ENCODE peak calls at places on chromosomes 16 and 17, in ten cellular contexts. One of them, this sample, is unnamed.

GRCh38 chr17:38871992-38872605 is 2.2 kb downstream of the LASP1 start:
- DNase-seq in RPMI8226: no peak
- DNase-seq in HT1080: no peak
- DNase-seq in activated naive CD4-positive, alpha-beta T cell: no peak
- DNase-seq in RCC 7860: no peak
- DNase-seq in skeletal muscle cell: no peak
- DNase-seq in activated T-cell treated with anti-CD3 and anti-CD28 coated beads for 1 hour: no peak
- DNase-seq in activated CD8-positive, alpha-beta T cell treated with anti-CD3 and anti-CD28 coated beads, Interleukin-2, amount 10 ng/mL, durations not matched to agents 7 days and 5 days: no peak
- DNase-seq in islet precursor cell: no peak
- DNase-seq in smooth muscle cell of the brain vasculature: no peak
- DNase-seq in this sample: no peak

GRCh38 chr17:80116923-80117380 is 15.6 kb downstream of the GAA start:
- DNase-seq in RPMI8226: no peak
- DNase-seq in HT1080: no peak
- DNase-seq in activated naive CD4-positive, alpha-beta T cell: no peak
- DNase-seq in RCC 7860: no peak
- DNase-seq in skeletal muscle cell: no peak
- DNase-seq in activated T-cell treated with anti-CD3 and anti-CD28 coated beads for 1 hour: no peak
- DNase-seq in activated CD8-positive, alpha-beta T cell treated with anti-CD3 and anti-CD28 coated beads, Interleukin-2, amount 10 ng/mL, durations not matched to agents 7 days and 5 days: no peak
- DNase-seq in islet precursor cell: no peak
- DNase-seq in smooth muscle cell of the brain vasculature: no peak
- DNase-seq in this sample: no peak

GRCh38 chr17:48751733-48752398 is 23.3 kb upstream of the HOXB13 start:
- DNase-seq in RPMI8226: no peak
- DNase-seq in HT1080: no peak
- DNase-seq in activated naive CD4-positive, alpha-beta T cell: no peak
- DNase-seq in RCC 7860: no peak
- DNase-seq in skeletal muscle cell: no peak
- DNase-seq in activated T-cell treated with anti-CD3 and anti-CD28 coated beads for 1 hour: no peak
- DNase-seq in activated CD8-positive, alpha-beta T cell treated with anti-CD3 and anti-CD28 coated beads, Interleukin-2, amount 10 ng/mL, durations not matched to agents 7 days and 5 days: no peak
- DNase-seq in islet precursor cell: no peak
- DNase-seq in smooth muscle cell of the brain vasculature: no peak
- DNase-seq in this sample: no peak

GRCh38 chr16:87115646-87116045 is 201.5 kb downstream of the C16orf95 start:
- DNase-seq in RPMI8226: no peak
- DNase-seq in HT1080: no peak
- DNase-seq in activated naive CD4-positive, alpha-beta T cell: no peak
- DNase-seq in RCC 7860: no peak
- DNase-seq in skeletal muscle cell: no peak
- DNase-seq in activated T-cell treated with anti-CD3 and anti-CD28 coated beads for 1 hour: no peak
- DNase-seq in activated CD8-positive, alpha-beta T cell treated with anti-CD3 and anti-CD28 coated beads, Interleukin-2, amount 10 ng/mL, durations not matched to agents 7 days and 5 days: no peak
- DNase-seq in islet precursor cell: no peak
- DNase-seq in smooth muscle cell of the brain vasculature: no peak
- DNase-seq in this sample: no peak

GRCh38 chr17:19392303-19392702 is 5.3 kb upstream of the MFAP4 start:
- DNase-seq in RPMI8226: no peak
- DNase-seq in HT1080: no peak
- DNase-seq in activated naive CD4-positive, alpha-beta T cell: no peak
- DNase-seq in RCC 7860: no peak
- DNase-seq in skeletal muscle cell: no peak
- DNase-seq in activated T-cell treated with anti-CD3 and anti-CD28 coated beads for 1 hour: no peak
- DNase-seq in activated CD8-positive, alpha-beta T cell treated with anti-CD3 and anti-CD28 coated beads, Interleukin-2, amount 10 ng/mL, durations not matched to agents 7 days and 5 days: no peak
- DNase-seq in islet precursor cell: no peak
- DNase-seq in smooth muscle cell of the brain vasculature: no peak
- DNase-seq in this sample: no peak

GRCh38 chr17:64020068-64020766 is at the start of gene ICAM2:
- DNase-seq in RPMI8226: peak
- DNase-seq in HT1080: peak
- DNase-seq in activated naive CD4-positive, alpha-beta T cell: peak
- DNase-seq in RCC 7860: no peak
- DNase-seq in skeletal muscle cell: no peak
- DNase-seq in activated T-cell treated with anti-CD3 and anti-CD28 coated beads for 1 hour: peak
- DNase-seq in activated CD8-positive, alpha-beta T cell treated with anti-CD3 and anti-CD28 coated beads, Interleukin-2, amount 10 ng/mL, durations not matched to agents 7 days and 5 days: peak
- DNase-seq in islet precursor cell: peak
- DNase-seq in smooth muscle cell of the brain vasculature: no peak
- DNase-seq in this sample: peak

GRCh38 chr16:3606441-3606840 is 5.0 kb downstream of the SLX4 start:
- DNase-seq in RPMI8226: no peak
- DNase-seq in HT1080: no peak
- DNase-seq in activated naive CD4-positive, alpha-beta T cell: no peak
- DNase-seq in RCC 7860: no peak
- DNase-seq in skeletal muscle cell: no peak
- DNase-seq in activated T-cell treated with anti-CD3 and anti-CD28 coated beads for 1 hour: no peak
- DNase-seq in activated CD8-positive, alpha-beta T cell treated with anti-CD3 and anti-CD28 coated beads, Interleukin-2, amount 10 ng/mL, durations not matched to agents 7 days and 5 days: no peak
- DNase-seq in islet precursor cell: no peak
- DNase-seq in smooth muscle cell of the brain vasculature: no peak
- DNase-seq in this sample: no peak

GRCh38 chr17:68491381-68491849 is 20.8 kb upstream of the PRKAR1A start:
- DNase-seq in RPMI8226: peak
- DNase-seq in HT1080: no peak
- DNase-seq in activated naive CD4-positive, alpha-beta T cell: no peak
- DNase-seq in RCC 7860: no peak
- DNase-seq in skeletal muscle cell: no peak
- DNase-seq in activated T-cell treated with anti-CD3 and anti-CD28 coated beads for 1 hour: no peak
- DNase-seq in activated CD8-positive, alpha-beta T cell treated with anti-CD3 and anti-CD28 coated beads, Interleukin-2, amount 10 ng/mL, durations not matched to agents 7 days and 5 days: no peak
- DNase-seq in islet precursor cell: no peak
- DNase-seq in smooth muscle cell of the brain vasculature: no peak
- DNase-seq in this sample: no peak

GRCh38 chr16:72092832-72093447 is 480 bp downstream of the TXNL4B start:
- DNase-seq in RPMI8226: peak
- DNase-seq in HT1080: peak
- DNase-seq in activated naive CD4-positive, alpha-beta T cell: no peak
- DNase-seq in RCC 7860: peak
- DNase-seq in skeletal muscle cell: peak
- DNase-seq in activated T-cell treated with anti-CD3 and anti-CD28 coated beads for 1 hour: no peak
- DNase-seq in activated CD8-positive, alpha-beta T cell treated with anti-CD3 and anti-CD28 coated beads, Interleukin-2, amount 10 ng/mL, durations not matched to agents 7 days and 5 days: no peak
- DNase-seq in islet precursor cell: peak
- DNase-seq in smooth muscle cell of the brain vasculature: no peak
- DNase-seq in this sample: no peak

GRCh38 chr16:85359147-85359822 is 247.0 kb upstream of the CIBAR2 start:
- DNase-seq in RPMI8226: no peak
- DNase-seq in HT1080: no peak
- DNase-seq in activated naive CD4-positive, alpha-beta T cell: no peak
- DNase-seq in RCC 7860: no peak
- DNase-seq in skeletal muscle cell: no peak
- DNase-seq in activated T-cell treated with anti-CD3 and anti-CD28 coated beads for 1 hour: no peak
- DNase-seq in activated CD8-positive, alpha-beta T cell treated with anti-CD3 and anti-CD28 coated beads, Interleukin-2, amount 10 ng/mL, durations not matched to agents 7 days and 5 days: no peak
- DNase-seq in islet precursor cell: no peak
- DNase-seq in smooth muscle cell of the brain vasculature: no peak
- DNase-seq in this sample: no peak

GRCh38 chr17:82887255-82888164 is 47.7 kb upstream of the ZNF750 start:
- DNase-seq in RPMI8226: no peak
- DNase-seq in HT1080: no peak
- DNase-seq in activated naive CD4-positive, alpha-beta T cell: no peak
- DNase-seq in RCC 7860: no peak
- DNase-seq in skeletal muscle cell: no peak
- DNase-seq in activated T-cell treated with anti-CD3 and anti-CD28 coated beads for 1 hour: no peak
- DNase-seq in activated CD8-positive, alpha-beta T cell treated with anti-CD3 and anti-CD28 coated beads, Interleukin-2, amount 10 ng/mL, durations not matched to agents 7 days and 5 days: no peak
- DNase-seq in islet precursor cell: no peak
- DNase-seq in smooth muscle cell of the brain vasculature: no peak
- DNase-seq in this sample: no peak